ENCODE peak calls at places on chromosomes 6 and 20, in ten cellular contexts. One of them, this sample, is unnamed. For H3K9me3 and H3K4me1, the result is how much of the 10 kb centered on the place peaks cover.

GRCh38 chr6:26031595-26032386 is 55.4 kb upstream of the HFE start:
- DNase-seq in CD4-positive, CD25-positive, alpha-beta regulatory T cell: peak
- DNase-seq in lung: peak
- DNase-seq in aorta: peak
- DNase-seq in heart right ventricle: peak
- DNase-seq in ovary: peak
- DNase-seq in upper lobe of right lung: peak
- DNase-seq in psoas muscle: peak
- DNase-seq in cardiac muscle cell: peak
- DNase-seq in heart left ventricle: peak
- DNase-seq in this sample: peak

GRCh38 chr6:117265425-117266266 is at the start of gene VGLL2:
- DNase-seq in CD4-positive, CD25-positive, alpha-beta regulatory T cell: no peak
- DNase-seq in lung: no peak
- DNase-seq in aorta: peak
- DNase-seq in heart right ventricle: no peak
- DNase-seq in ovary: no peak
- DNase-seq in upper lobe of right lung: peak
- DNase-seq in psoas muscle: peak
- DNase-seq in cardiac muscle cell: peak
- DNase-seq in heart left ventricle: peak
- DNase-seq in this sample: peak

GRCh38 chr6:52562915-52563314 is 13.9 kb downstream of the TRAM2 start:
- DNase-seq in CD4-positive, CD25-positive, alpha-beta regulatory T cell: no peak
- DNase-seq in lung: no peak
- DNase-seq in aorta: no peak
- DNase-seq in heart right ventricle: no peak
- DNase-seq in ovary: no peak
- DNase-seq in upper lobe of right lung: no peak
- DNase-seq in psoas muscle: no peak
- DNase-seq in cardiac muscle cell: no peak
- DNase-seq in heart left ventricle: no peak
- DNase-seq in this sample: no peak

GRCh38 chr6:45075246-45075645 is 252.9 kb upstream of the RUNX2 start:
- DNase-seq in CD4-positive, CD25-positive, alpha-beta regulatory T cell: no peak
- DNase-seq in lung: no peak
- DNase-seq in aorta: no peak
- DNase-seq in heart right ventricle: no peak
- DNase-seq in ovary: no peak
- DNase-seq in upper lobe of right lung: no peak
- DNase-seq in psoas muscle: no peak
- DNase-seq in cardiac muscle cell: no peak
- DNase-seq in heart left ventricle: no peak
- DNase-seq in this sample: no peak

GRCh38 chr6:41652876-41653641 is 14.8 kb downstream of the MDFI start:
- DNase-seq in CD4-positive, CD25-positive, alpha-beta regulatory T cell: no peak
- DNase-seq in lung: no peak
- DNase-seq in aorta: peak
- DNase-seq in heart right ventricle: no peak
- DNase-seq in ovary: no peak
- DNase-seq in upper lobe of right lung: peak
- DNase-seq in psoas muscle: no peak
- DNase-seq in cardiac muscle cell: no peak
- DNase-seq in heart left ventricle: peak
- DNase-seq in this sample: no peak

GRCh38 chr6:167668019-167668753 is 158.5 kb upstream of the AFDN start:
- DNase-seq in CD4-positive, CD25-positive, alpha-beta regulatory T cell: no peak
- DNase-seq in lung: no peak
- DNase-seq in aorta: peak
- DNase-seq in heart right ventricle: no peak
- DNase-seq in ovary: no peak
- DNase-seq in upper lobe of right lung: peak
- DNase-seq in psoas muscle: no peak
- DNase-seq in cardiac muscle cell: no peak
- DNase-seq in heart left ventricle: no peak
- DNase-seq in this sample: peak

GRCh38 chr6:31659649-31660223 is 842 bp downstream of the C6orf47 start:
- DNase-seq in CD4-positive, CD25-positive, alpha-beta regulatory T cell: no peak
- DNase-seq in lung: no peak
- DNase-seq in aorta: no peak
- DNase-seq in heart right ventricle: no peak
- DNase-seq in ovary: no peak
- DNase-seq in upper lobe of right lung: no peak
- DNase-seq in psoas muscle: no peak
- DNase-seq in cardiac muscle cell: peak
- DNase-seq in heart left ventricle: no peak
- DNase-seq in this sample: no peak

GRCh38 chr6:139472341-139473038 is 98.0 kb upstream of the CITED2 start:
- DNase-seq in CD4-positive, CD25-positive, alpha-beta regulatory T cell: no peak
- DNase-seq in lung: no peak
- DNase-seq in aorta: no peak
- DNase-seq in heart right ventricle: no peak
- DNase-seq in ovary: no peak
- DNase-seq in upper lobe of right lung: no peak
- DNase-seq in psoas muscle: no peak
- DNase-seq in cardiac muscle cell: no peak
- DNase-seq in heart left ventricle: no peak
- DNase-seq in this sample: no peak

GRCh38 chr6:43396408-43397149 is 27.1 kb upstream of the ZNF318 start:
- DNase-seq in CD4-positive, CD25-positive, alpha-beta regulatory T cell: no peak
- DNase-seq in lung: peak
- DNase-seq in aorta: no peak
- DNase-seq in heart right ventricle: no peak
- DNase-seq in ovary: no peak
- DNase-seq in upper lobe of right lung: no peak
- DNase-seq in psoas muscle: no peak
- DNase-seq in cardiac muscle cell: no peak
- DNase-seq in heart left ventricle: no peak
- DNase-seq in this sample: no peak

GRCh38 chr6:3769610-3770009 is 18.1 kb upstream of the PXDC1 start:
- DNase-seq in CD4-positive, CD25-positive, alpha-beta regulatory T cell: no peak
- DNase-seq in lung: no peak
- DNase-seq in aorta: no peak
- DNase-seq in heart right ventricle: no peak
- DNase-seq in ovary: no peak
- DNase-seq in upper lobe of right lung: no peak
- DNase-seq in psoas muscle: no peak
- DNase-seq in cardiac muscle cell: no peak
- DNase-seq in heart left ventricle: no peak
- DNase-seq in this sample: no peak

GRCh38 chr20:59678286-59678685 is 73.9 kb downstream of the PHACTR3 start:
- DNase-seq in CD4-positive, CD25-positive, alpha-beta regulatory T cell: no peak
- DNase-seq in lung: no peak
- DNase-seq in aorta: no peak
- DNase-seq in heart right ventricle: no peak
- DNase-seq in ovary: no peak
- DNase-seq in upper lobe of right lung: no peak
- DNase-seq in psoas muscle: no peak
- DNase-seq in cardiac muscle cell: no peak
- DNase-seq in heart left ventricle: no peak
- DNase-seq in this sample: no peak

GRCh38 chr20:59680148-59680650 is 75.9 kb downstream of the PHACTR3 start:
- DNase-seq in CD4-positive, CD25-positive, alpha-beta regulatory T cell: no peak
- DNase-seq in lung: no peak
- DNase-seq in aorta: no peak
- DNase-seq in heart right ventricle: no peak
- DNase-seq in ovary: no peak
- DNase-seq in upper lobe of right lung: no peak
- DNase-seq in psoas muscle: no peak
- DNase-seq in cardiac muscle cell: no peak
- DNase-seq in heart left ventricle: no peak
- DNase-seq in this sample: no peak

GRCh38 chr20:59680852-59681251 is 76.5 kb downstream of the PHACTR3 start:
- DNase-seq in CD4-positive, CD25-positive, alpha-beta regulatory T cell: no peak
- DNase-seq in lung: no peak
- DNase-seq in aorta: no peak
- DNase-seq in heart right ventricle: no peak
- DNase-seq in ovary: no peak
- DNase-seq in upper lobe of right lung: no peak
- DNase-seq in psoas muscle: no peak
- DNase-seq in cardiac muscle cell: no peak
- DNase-seq in heart left ventricle: no peak
- DNase-seq in this sample: no peak

GRCh38 chr20:59677586-59677985 is 73.2 kb downstream of the PHACTR3 start:
- DNase-seq in CD4-positive, CD25-positive, alpha-beta regulatory T cell: no peak
- DNase-seq in lung: no peak
- DNase-seq in aorta: no peak
- DNase-seq in heart right ventricle: no peak
- DNase-seq in ovary: no peak
- DNase-seq in upper lobe of right lung: no peak
- DNase-seq in psoas muscle: no peak
- DNase-seq in cardiac muscle cell: no peak
- DNase-seq in heart left ventricle: no peak
- DNase-seq in this sample: no peak

DNA sequence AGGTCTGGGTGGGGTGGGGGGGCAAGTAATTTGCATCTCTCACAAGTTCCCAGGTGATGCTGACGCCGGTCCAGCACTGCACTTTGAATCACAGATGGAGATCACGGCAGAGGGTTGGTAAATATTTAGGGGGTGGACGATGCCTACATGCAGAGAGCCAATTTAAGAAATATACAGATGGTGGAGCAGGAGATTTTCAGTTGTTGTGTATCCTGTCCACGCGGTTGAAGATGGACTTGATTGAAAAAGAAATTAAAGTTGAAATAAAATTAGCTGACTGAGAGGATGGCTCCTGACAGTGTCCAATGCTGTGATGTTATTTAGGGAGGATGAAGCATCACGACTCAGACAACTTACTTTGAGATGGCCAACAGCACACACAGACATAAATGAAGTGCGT is 74.6 kb downstream of the PHACTR3 start:
- DNase-seq in CD4-positive, CD25-positive, alpha-beta regulatory T cell: no peak
- DNase-seq in lung: no peak
- DNase-seq in aorta: no peak
- DNase-seq in heart right ventricle: no peak
- DNase-seq in ovary: no peak
- DNase-seq in upper lobe of right lung: no peak
- DNase-seq in psoas muscle: no peak
- DNase-seq in cardiac muscle cell: no peak
- DNase-seq in heart left ventricle: no peak
- DNase-seq in this sample: no peak
- H3K9me3 ChIP-seq in CD4-positive, CD25-positive, alpha-beta regulatory T cell: under half
- H3K9me3 ChIP-seq in lung: under half
- H3K9me3 ChIP-seq in aorta: under half
- H3K9me3 ChIP-seq in heart right ventricle: under half
- H3K9me3 ChIP-seq in ovary: under half
- H3K9me3 ChIP-seq in upper lobe of right lung: under half
- H3K9me3 ChIP-seq in psoas muscle: under half
- H3K9me3 ChIP-seq in cardiac muscle cell: under half
- H3K9me3 ChIP-seq in heart left ventricle: under half
- H3K9me3 ChIP-seq in this sample: under half

GRCh38 chr20:51447765-51448148 is 94.8 kb downstream of the NFATC2 start:
- DNase-seq in CD4-positive, CD25-positive, alpha-beta regulatory T cell: no peak
- DNase-seq in lung: no peak
- DNase-seq in aorta: no peak
- DNase-seq in heart right ventricle: no peak
- DNase-seq in ovary: no peak
- DNase-seq in upper lobe of right lung: no peak
- DNase-seq in psoas muscle: no peak
- DNase-seq in cardiac muscle cell: no peak
- DNase-seq in heart left ventricle: no peak
- DNase-seq in this sample: no peak
- H3K4me1 ChIP-seq in CD4-positive, CD25-positive, alpha-beta regulatory T cell: under half
- H3K4me1 ChIP-seq in lung: under half
- H3K4me1 ChIP-seq in aorta: under half
- H3K4me1 ChIP-seq in heart right ventricle: under half
- H3K4me1 ChIP-seq in ovary: under half
- H3K4me1 ChIP-seq in upper lobe of right lung: under half
- H3K4me1 ChIP-seq in psoas muscle: under half
- H3K4me1 ChIP-seq in cardiac muscle cell: under half
- H3K4me1 ChIP-seq in heart left ventricle: under half
- H3K4me1 ChIP-seq in this sample: under half

GRCh38 chr20:20002101-20002998 is 14.8 kb upstream of the NAA20 start:
- DNase-seq in CD4-positive, CD25-positive, alpha-beta regulatory T cell: no peak
- DNase-seq in lung: no peak
- DNase-seq in aorta: no peak
- DNase-seq in heart right ventricle: no peak
- DNase-seq in ovary: no peak
- DNase-seq in upper lobe of right lung: no peak
- DNase-seq in psoas muscle: no peak
- DNase-seq in cardiac muscle cell: no peak
- DNase-seq in heart left ventricle: no peak
- DNase-seq in this sample: no peak

GRCh38 chr20:19998990-19999705 is 18.0 kb upstream of the NAA20 start:
- DNase-seq in CD4-positive, CD25-positive, alpha-beta regulatory T cell: no peak
- DNase-seq in lung: no peak
- DNase-seq in aorta: no peak
- DNase-seq in heart right ventricle: no peak
- DNase-seq in ovary: no peak
- DNase-seq in upper lobe of right lung: no peak
- DNase-seq in psoas muscle: no peak
- DNase-seq in cardiac muscle cell: no peak
- DNase-seq in heart left ventricle: no peak
- DNase-seq in this sample: no peak

GRCh38 chr20:20005381-20005780 is 11.8 kb upstream of the NAA20 start:
- DNase-seq in CD4-positive, CD25-positive, alpha-beta regulatory T cell: no peak
- DNase-seq in lung: no peak
- DNase-seq in aorta: no peak
- DNase-seq in heart right ventricle: no peak
- DNase-seq in ovary: no peak
- DNase-seq in upper lobe of right lung: no peak
- DNase-seq in psoas muscle: no peak
- DNase-seq in cardiac muscle cell: no peak
- DNase-seq in heart left ventricle: no peak
- DNase-seq in this sample: no peak

GRCh38 chr20:20000223-20000968 is 16.8 kb upstream of the NAA20 start:
- DNase-seq in CD4-positive, CD25-positive, alpha-beta regulatory T cell: no peak
- DNase-seq in lung: no peak
- DNase-seq in aorta: no peak
- DNase-seq in heart right ventricle: no peak
- DNase-seq in ovary: no peak
- DNase-seq in upper lobe of right lung: no peak
- DNase-seq in psoas muscle: no peak
- DNase-seq in cardiac muscle cell: no peak
- DNase-seq in heart left ventricle: no peak
- DNase-seq in this sample: no peak

GRCh38 chr20:20003088-20003954 is 13.8 kb upstream of the NAA20 start:
- DNase-seq in CD4-positive, CD25-positive, alpha-beta regulatory T cell: no peak
- DNase-seq in lung: no peak
- DNase-seq in aorta: no peak
- DNase-seq in heart right ventricle: peak
- DNase-seq in ovary: peak
- DNase-seq in upper lobe of right lung: no peak
- DNase-seq in psoas muscle: peak
- DNase-seq in cardiac muscle cell: no peak
- DNase-seq in heart left ventricle: no peak
- DNase-seq in this sample: no peak
- H3K4me3 ChIP-seq in CD4-positive, CD25-positive, alpha-beta regulatory T cell: no peak
- H3K4me3 ChIP-seq in lung: no peak
- H3K4me3 ChIP-seq in aorta: no peak
- H3K4me3 ChIP-seq in heart right ventricle: no peak
- H3K4me3 ChIP-seq in ovary: peak
- H3K4me3 ChIP-seq in upper lobe of right lung: peak
- H3K4me3 ChIP-seq in psoas muscle: peak
- H3K4me3 ChIP-seq in cardiac muscle cell: no peak
- H3K4me3 ChIP-seq in heart left ventricle: peak
- H3K4me3 ChIP-seq in this sample: peak

DNA sequence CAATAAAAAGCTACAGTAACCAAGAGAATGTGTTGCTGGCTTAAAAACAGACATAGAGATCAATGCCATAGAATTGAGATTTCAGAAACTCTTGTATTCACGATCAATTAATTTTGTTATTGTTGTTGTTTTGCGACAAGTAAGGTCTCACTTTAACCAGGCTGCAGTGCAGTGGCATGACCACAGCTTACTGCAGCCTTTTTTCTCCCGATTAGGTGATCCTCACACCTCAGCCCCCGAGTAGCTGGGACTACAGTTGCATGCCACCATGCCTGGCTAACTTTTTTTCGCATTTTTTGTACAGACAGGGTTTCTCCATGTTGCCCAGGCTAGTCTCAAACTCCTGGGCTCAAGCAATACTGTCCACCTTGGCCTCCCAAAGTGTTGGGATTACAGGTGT is 42.2 kb downstream of the RANBP9 start:
- DNase-seq in CD4-positive, CD25-positive, alpha-beta regulatory T cell: no peak
- DNase-seq in lung: no peak
- DNase-seq in aorta: no peak
- DNase-seq in heart right ventricle: no peak
- DNase-seq in ovary: no peak
- DNase-seq in upper lobe of right lung: no peak
- DNase-seq in psoas muscle: no peak
- DNase-seq in cardiac muscle cell: no peak
- DNase-seq in heart left ventricle: no peak
- DNase-seq in this sample: no peak
- H3K9me3 ChIP-seq in CD4-positive, CD25-positive, alpha-beta regulatory T cell: under half
- H3K9me3 ChIP-seq in lung: under half
- H3K9me3 ChIP-seq in aorta: under half
- H3K9me3 ChIP-seq in heart right ventricle: under half
- H3K9me3 ChIP-seq in ovary: under half
- H3K9me3 ChIP-seq in upper lobe of right lung: under half
- H3K9me3 ChIP-seq in psoas muscle: under half
- H3K9me3 ChIP-seq in cardiac muscle cell: under half
- H3K9me3 ChIP-seq in heart left ventricle: under half
- H3K9me3 ChIP-seq in this sample: under half

This sample was measured in right cardiac atrium.